ENCODE peak calls at places on chromosomes 6 and 20, in seven cellular contexts. F is astrocyte; S is stimulated activated CD4-positive, alpha-beta T cell treated with anti-CD3 and anti-CD28 coated beads, Interleukin-1b, Interleukin-23, amount 100 ng/mL, for 48 hours; C is lower lobe of right lung; N is A172; P is H54; W is heart right ventricle. Z is an unnamed sample.
A peak's percentile ranks its signal among the peaks of the same experiment; 100 is the strongest.

GRCh38 chr6:124960757-124961467 is 1.3 kb upstream of the RNF217 start:
- DNase-seq in F (peak; percentile 27), S (no peak), C (no peak), N (no peak), P (no peak), W (no peak), Z (no peak)

GRCh38 chr20:37686762-37687477 is 6.9 kb upstream of the CTNNBL1 start:
- DNase-seq in F (peak; percentile 28), S (no peak), C (no peak), N (no peak), P (no peak), W (no peak), Z (no peak)

GRCh38 chr6:16999486-17000436 is 102.1 kb upstream of the STMND1 start:
- DNase-seq in F (peak; percentile 84), S (no peak), C (no peak), N (no peak), P (no peak), W (no peak), Z (no peak)

GRCh38 chr20:58018590-58018989 is 209.9 kb downstream of the ANKRD60 start:
- DNase-seq in F (no peak), S (no peak), C (no peak), N (no peak), P (no peak), W (no peak), Z (no peak)

GRCh38 chr6:165049362-165049761 is 260.0 kb downstream of the C6orf118 start:
- DNase-seq in F (peak; percentile 9), S (peak; percentile 49), C (no peak), N (peak; percentile 11), P (no peak), W (no peak), Z (no peak)

GRCh38 chr20:47330933-47331708 is 25.4 kb downstream of the ZMYND8 start:
- DNase-seq in F (peak; percentile 87), S (no peak), C (no peak), N (peak; percentile 96), P (peak; percentile 71), W (no peak), Z (peak; percentile 70)

GRCh38 chr20:41339957-41340326 is 679 bp upstream of the LPIN3 start:
- DNase-seq in F (peak; percentile 14), S (peak; percentile 84), C (peak; percentile 92), N (peak; percentile 68), P (peak; percentile 65), W (peak; percentile 86), Z (peak; percentile 42)

GRCh38 chr6:147974376-147974775 is 368.3 kb upstream of the SASH1 start:
- DNase-seq in F (peak; percentile 76), S (no peak), C (no peak), N (peak; percentile 56), P (no peak), W (no peak), Z (no peak)

GRCh38 chr20:58094698-58095097 is 133.8 kb downstream of the ANKRD60 start:
- DNase-seq in F (no peak), S (no peak), C (no peak), N (no peak), P (no peak), W (no peak), Z (no peak)

GRCh38 chr6:108721308-108721707 is 126.9 kb upstream of the ARMC2 start:
- DNase-seq in F (no peak), S (no peak), C (no peak), N (no peak), P (no peak), W (no peak), Z (no peak)

GRCh38 chr6:34235605-34236422 is 859 bp upstream of the HMGA1 start:
- DNase-seq in F (peak; percentile 85), S (peak; percentile 81), C (peak; percentile 85), N (peak; percentile 63), P (peak; percentile 40), W (peak; percentile 62), Z (no peak)

GRCh38 chr20:34301587-34302311 is 1.4 kb downstream of the AHCY start:
- DNase-seq in F (no peak), S (no peak), C (no peak), N (no peak), P (no peak), W (no peak), Z (no peak)

GRCh38 chr20:51185277-51185676 is 162.4 kb upstream of the KCNG1 start:
- DNase-seq in F (no peak), S (no peak), C (no peak), N (no peak), P (no peak), W (no peak), Z (no peak)

GRCh38 chr20:58137651-58138265 is 90.7 kb downstream of the ANKRD60 start:
- DNase-seq in F (no peak), S (no peak), C (no peak), N (no peak), P (no peak), W (no peak), Z (no peak)

GRCh38 chr20:22584630-22584921 is 204 bp upstream of the FOXA2 start:
- DNase-seq in F (no peak), S (no peak), C (peak; percentile 93), N (no peak), P (no peak), W (no peak), Z (no peak)

GRCh38 chr6:35955970-35956369 is 35.1 kb upstream of the SRPK1 start:
- DNase-seq in F (no peak), S (no peak), C (no peak), N (no peak), P (no peak), W (no peak), Z (peak; percentile 17)

GRCh38 chr20:53930651-53931504 is 139.5 kb downstream of the BCAS1 start:
- DNase-seq in F (peak; percentile 50), S (no peak), C (no peak), N (peak; percentile 58), P (no peak), W (no peak), Z (no peak)

GRCh38 chr6:32046450-32047083 is 8.4 kb downstream of the CYP21A2 start:
- DNase-seq in F (no peak), S (no peak), C (no peak), N (peak; percentile 68), P (peak; percentile 35), W (peak; percentile 60), Z (no peak)

GRCh38 chr6:99838607-99839006 is 155.4 kb downstream of the MCHR2 start:
- DNase-seq in F (no peak), S (no peak), C (no peak), N (no peak), P (no peak), W (no peak), Z (no peak)

Z was measured in SW 1271.